ENCODE peak calls at places on chromosomes 7 and 10, in ten cellular contexts. O is sigmoid colon; Z is CD8-positive, alpha-beta T cell; A is WERI-Rb-1; X is cardiac muscle cell; S is upper lobe of right lung; V is brain microvascular endothelial cell; U is esophagus muscularis mucosa; H is transverse colon; F is uterus. C is an unnamed sample. For H3K36me3, the result is how much of the 10 kb centered on the place peaks cover.

GRCh38 chr10:77926566-77927342 is at the start of gene DLG5:
- DNase-seq in A (peak), F (peak), X (peak), O (peak), U (no peak), Z (peak), V (no peak), H (peak), S (peak), C (peak)

GRCh38 chr7:125599387-125599786 is 669.8 kb upstream of the POT1 start:
- DNase-seq in A (no peak), X (no peak), V (peak), F (no peak), O (no peak), U (no peak), Z (no peak), S (no peak), H (no peak), C (no peak)

GRCh38 chr7:139995034-139995915 is 67.5 kb downstream of the PARP12 start:
- DNase-seq in Z (no peak), V (no peak), H (no peak), O (no peak), X (peak), F (peak), S (no peak), A (no peak), U (no peak), C (no peak)

GRCh38 chr10:43968076-43968475 is 319.4 kb upstream of the ZNF32 start:
- DNase-seq in H (no peak), X (no peak), U (peak), A (no peak), V (no peak), F (no peak), S (no peak), O (no peak), Z (no peak), C (no peak)

GRCh38 chr10:22414146-22414545 is 68.8 kb downstream of the SPAG6 start:
- DNase-seq in U (no peak), S (no peak), O (no peak), H (no peak), V (no peak), X (peak), Z (no peak), A (no peak), F (no peak), C (no peak)

GRCh38 chr7:158282461-158283001 is 305.1 kb downstream of the PTPRN2 start:
- DNase-seq in Z (no peak), F (peak), S (peak), X (no peak), A (no peak), V (no peak), O (peak), U (no peak), H (no peak), C (no peak)

GRCh38 chr10:95815701-95816100 is 59.7 kb downstream of the ENTPD1 start:
- DNase-seq in V (no peak), X (peak), U (no peak), S (no peak), Z (no peak), F (no peak), H (no peak), A (no peak), O (no peak), C (no peak)

GRCh38 chr10:35783305-35783838 is 141.3 kb upstream of the FZD8 start:
- DNase-seq in A (no peak), F (no peak), X (no peak), H (no peak), Z (no peak), V (no peak), U (no peak), S (no peak), O (no peak), C (no peak)

GRCh38 chr10:54594289-54594688 is 206.7 kb downstream of the PCDH15 start:
- DNase-seq in X (no peak), O (no peak), F (no peak), H (no peak), U (no peak), V (no peak), S (no peak), Z (no peak), A (no peak), C (no peak)

GRCh38 chr7:131586259-131586658 is 29.8 kb upstream of the PODXL start:
- DNase-seq in V (no peak), Z (no peak), S (no peak), X (no peak), H (peak), O (no peak), A (peak), F (no peak), U (no peak), C (peak)

GRCh38 chr7:140315498-140316164 is 82.7 kb downstream of the SLC37A3 start:
- DNase-seq in O (no peak), U (no peak), Z (no peak), F (no peak), X (no peak), H (no peak), V (no peak), A (peak), S (no peak), C (no peak)

GRCh38 chr7:76278540-76278939 is 23.9 kb upstream of the HSPB1 start:
- DNase-seq in A (no peak), U (no peak), Z (no peak), X (no peak), F (no peak), H (no peak), S (no peak), V (no peak), O (no peak), C (no peak)

GRCh38 chr10:59561397-59562121 is 148.1 kb downstream of the SLC16A9 start:
- DNase-seq in S (no peak), H (no peak), O (no peak), U (peak), A (no peak), F (no peak), V (peak), X (peak), Z (no peak), C (no peak)

GRCh38 chr7:6106140-6106904 is 75.1 kb downstream of the ANKRD61 start:
- DNase-seq in Z (peak), F (no peak), A (peak), X (peak), H (peak), S (peak), U (no peak), V (peak), O (peak), C (no peak)

GRCh38 chr10:78688945-78689935 is 379.5 kb upstream of the ZMIZ1 start:
- DNase-seq in V (no peak), O (peak), U (peak), X (peak), H (no peak), S (no peak), A (no peak), F (peak), Z (no peak), C (no peak)

GRCh38 chr10:13450078-13450477 is 78.7 kb downstream of the BEND7 start:
- DNase-seq in A (no peak), V (no peak), X (peak), O (no peak), H (no peak), U (no peak), Z (no peak), S (no peak), F (no peak), C (no peak)

GRCh38 chr7:13117103-13117502 is 429.7 kb downstream of the ARL4A start:
- DNase-seq in X (peak), F (no peak), H (no peak), A (no peak), V (peak), Z (no peak), S (no peak), O (no peak), U (no peak), C (peak)
- TF ChIP-seq CTCF in X (peak), F (no peak), H (peak), A (peak), V (peak), Z (no peak), S (peak), O (no peak), U (peak), C (no peak)

DNA sequence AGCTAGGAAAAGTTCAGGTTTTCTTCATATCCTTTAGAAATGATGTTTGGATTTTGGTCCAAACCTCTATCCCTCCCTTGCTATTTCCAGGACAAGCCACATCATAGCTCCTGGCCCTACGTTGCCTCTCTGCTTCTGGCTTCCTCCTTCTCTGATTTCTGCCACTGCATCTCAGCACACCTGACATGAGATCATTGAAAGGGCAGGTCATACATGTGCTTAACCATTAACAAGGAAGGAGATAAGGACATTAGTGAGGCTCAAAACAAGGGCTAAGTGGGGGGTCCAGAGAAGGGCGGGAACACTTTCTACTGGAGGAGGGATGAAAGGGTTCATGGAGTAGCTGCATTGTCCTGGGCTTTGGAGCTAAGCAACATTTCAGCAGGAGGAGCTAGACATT is 102.6 kb upstream of the CREB5 start:
- DNase-seq in V (no peak), O (no peak), Z (no peak), H (no peak), A (no peak), X (no peak), F (no peak), U (no peak), S (no peak), C (no peak)
- H3K4me3 ChIP-seq in V (no peak), O (no peak), Z (no peak), H (no peak), A (no peak), X (no peak), F (no peak), U (no peak), S (no peak), C (no peak)

DNA sequence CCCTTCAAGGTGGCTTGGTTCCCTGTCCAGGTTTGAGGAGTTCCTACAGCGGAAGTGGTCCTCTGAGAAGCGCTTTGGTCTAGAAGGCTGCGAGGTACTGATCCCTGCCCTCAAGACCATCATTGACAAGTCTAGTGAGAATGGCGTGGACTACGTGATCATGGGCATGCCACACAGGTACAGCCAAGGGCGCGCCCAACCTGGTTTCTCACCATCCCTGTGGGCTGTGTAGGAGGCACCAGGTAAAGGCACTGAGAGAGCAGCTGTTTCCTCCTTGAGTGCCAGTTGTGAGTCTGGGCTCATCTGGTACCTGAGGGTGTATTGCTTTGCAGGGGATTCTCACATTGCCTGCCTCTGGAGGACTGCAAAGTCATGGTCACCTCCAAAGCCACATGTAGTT is 68.0 kb downstream of the OGDH start:
- DNase-seq in X (no peak), Z (no peak), S (no peak), A (no peak), U (no peak), F (no peak), V (no peak), O (no peak), H (no peak), C (no peak)
- H3K36me3 ChIP-seq in X (under half), Z (under half), S (half or more), A (under half), U (half or more), F (under half), V (under half), O (under half), H (under half), C (under half)

GRCh38 chr7:52920977-52921376 is 114.5 kb upstream of the POM121L12 start:
- DNase-seq in F (no peak), X (no peak), A (no peak), H (no peak), S (no peak), O (no peak), V (no peak), U (no peak), Z (no peak), C (no peak)

DNA sequence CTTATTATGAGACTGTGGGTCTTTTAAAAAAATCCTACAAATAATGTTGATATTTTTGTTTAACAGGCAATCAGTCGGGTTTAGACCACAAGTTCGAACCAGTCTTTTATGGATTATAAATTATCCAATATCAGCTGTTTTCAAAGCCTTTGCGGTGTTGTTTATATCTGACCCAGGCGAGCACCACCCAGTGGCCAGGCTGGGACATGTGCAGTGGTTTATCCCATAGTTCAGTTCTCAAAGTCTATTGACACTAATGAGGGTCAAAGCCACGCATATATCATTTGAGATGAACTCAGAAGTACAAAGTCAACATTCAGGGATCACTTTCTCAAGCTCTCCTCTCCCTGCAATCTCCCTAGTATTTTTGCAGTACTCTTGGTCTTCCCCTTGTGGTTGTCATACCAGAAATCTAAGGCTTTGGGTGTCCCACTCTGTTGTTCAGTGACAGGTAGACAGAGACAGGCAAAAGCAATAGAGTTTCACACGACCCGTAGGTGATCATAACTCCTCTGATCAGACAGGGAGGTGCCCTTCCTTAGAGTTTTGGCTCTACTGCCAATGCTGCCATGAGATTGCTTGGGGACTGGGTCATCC is 117.4 kb upstream of the POM121L12 start:
- DNase-seq in V (no peak), F (no peak), U (no peak), X (no peak), S (no peak), H (no peak), A (peak), O (no peak), Z (no peak), C (no peak)
- TF ChIP-seq CTCF in V (no peak), F (no peak), U (no peak), X (no peak), S (no peak), H (peak), A (peak), O (no peak), Z (no peak), C (no peak)

GRCh38 chr10:32948451-32948850 is 9.6 kb downstream of the ITGB1 start:
- DNase-seq in Z (no peak), V (no peak), X (peak), H (no peak), S (no peak), A (no peak), U (no peak), F (no peak), O (no peak), C (no peak)
- H3K4me3 ChIP-seq in Z (no peak), V (no peak), X (no peak), H (no peak), S (no peak), A (no peak), U (no peak), F (no peak), O (no peak), C (no peak)

GRCh38 chr10:71828702-71829101 is 22.3 kb downstream of the PSAP start:
- DNase-seq in A (no peak), F (no peak), O (no peak), V (no peak), H (no peak), U (no peak), S (no peak), Z (no peak), X (no peak), C (no peak)

GRCh38 chr10:71827828-71828227 is 23.2 kb downstream of the PSAP start:
- DNase-seq in A (no peak), S (peak), H (no peak), U (no peak), X (no peak), O (no peak), F (no peak), V (no peak), Z (no peak), C (no peak)

GRCh38 chr10:71823356-71823755 is 27.7 kb downstream of the PSAP start:
- DNase-seq in A (no peak), O (no peak), Z (no peak), S (no peak), X (no peak), U (no peak), H (no peak), V (no peak), F (no peak), C (no peak)

GRCh38 chr10:71821909-71822763 is 28.9 kb downstream of the PSAP start:
- DNase-seq in H (no peak), Z (no peak), X (no peak), O (no peak), A (no peak), U (no peak), S (no peak), F (no peak), V (peak), C (no peak)

GRCh38 chr10:71825217-71825616 is 25.8 kb downstream of the PSAP start:
- DNase-seq in X (no peak), Z (no peak), H (no peak), V (no peak), O (no peak), U (no peak), S (peak), F (no peak), A (no peak), C (no peak)
- H3K36me3 ChIP-seq in X (half or more), Z (half or more), H (half or more), V (half or more), O (half or more), U (half or more), S (half or more), F (under half), A (half or more), C (under half)

DNA sequence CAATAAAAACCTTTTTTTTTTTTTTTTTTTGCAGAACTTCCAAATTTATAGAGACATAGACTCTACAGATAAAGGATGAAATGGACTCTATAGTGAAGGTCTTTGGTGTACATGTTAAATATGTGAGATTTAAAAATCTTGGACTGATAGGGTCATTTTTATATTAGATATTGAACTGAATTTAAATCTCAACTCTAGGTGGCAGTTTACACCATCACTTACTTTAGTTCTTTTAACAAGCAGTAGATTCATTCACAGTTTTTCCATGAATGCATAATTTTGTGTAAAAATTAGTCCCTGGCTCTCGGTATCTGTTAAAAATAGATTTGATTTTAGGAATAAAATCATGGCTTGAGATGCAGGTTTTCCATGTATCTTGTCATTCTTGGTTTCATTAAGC is 31.1 kb upstream of the SNX13 start:
- DNase-seq in Z (no peak), A (no peak), U (no peak), F (no peak), O (no peak), S (no peak), H (no peak), V (no peak), X (peak), C (no peak)
- TF ChIP-seq CTCF in Z (no peak), A (no peak), U (peak), F (no peak), O (no peak), S (no peak), H (no peak), V (no peak), X (peak), C (no peak)

DNA sequence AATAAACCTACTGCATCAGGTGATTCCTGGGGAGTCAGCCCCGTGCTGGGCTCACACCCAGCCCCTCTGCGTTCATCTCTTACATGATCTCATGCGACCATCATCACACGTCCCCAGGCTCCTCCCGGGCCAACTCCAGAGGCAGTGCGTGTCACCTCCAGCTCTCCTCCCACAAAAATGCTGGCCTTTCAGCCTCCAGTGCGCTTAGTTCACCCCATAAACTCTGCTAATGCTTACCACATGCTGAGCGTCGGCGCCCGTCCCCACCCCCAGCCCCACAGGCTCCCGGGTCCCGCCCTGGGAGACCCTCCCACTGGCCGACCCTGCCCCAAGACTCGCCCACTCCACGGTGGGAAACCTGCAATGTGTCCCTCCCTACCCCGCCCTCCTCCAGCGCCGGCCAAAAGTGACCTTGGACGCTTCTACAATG is 816 bp upstream of the SDK1 start:
- DNase-seq in S (no peak), X (no peak), A (peak), V (peak), H (no peak), U (peak), F (peak), Z (no peak), O (peak), C (no peak)
- H3K4me3 ChIP-seq in S (peak), X (peak), A (peak), V (peak), H (peak), U (peak), F (peak), Z (peak), O (peak), C (no peak)

C was measured in mucosa of descending colon.